ENCODE peak calls at places on chromosomes 6 and 20, in five cellular contexts. C is left ventricle myocardium inferior, N is stomach, M is colonic mucosa, K is HCT116. I is an unnamed sample. For H3K4me1, the result is how much of the 10 kb centered on the place peaks cover.

GRCh38 chr20:59751075-59751711 is 146.9 kb downstream of the PHACTR3 start:
- DNase-seq in M (peak), C (peak), N (peak), K (peak), I (peak)

GRCh38 chr6:12232821-12233220 is 57.3 kb upstream of the EDN1 start:
- DNase-seq in K (no peak), M (no peak), N (no peak), C (no peak), I (no peak)

GRCh38 chr20:48815537-48815936 is 12.3 kb downstream of the PREX1 start:
- DNase-seq in K (no peak), N (no peak), M (no peak), C (no peak), I (no peak)

GRCh38 chr20:10670521-10671220 is 3.1 kb downstream of the JAG1 start:
- DNase-seq in N (no peak), C (no peak), K (no peak), M (no peak), I (no peak)

GRCh38 chr20:61178431-61179080 is 73.5 kb upstream of the CDH4 start:
- DNase-seq in C (no peak), N (no peak), M (peak), K (no peak), I (no peak)

GRCh38 chr20:1860446-1860845 is 34.8 kb upstream of the SIRPA start:
- DNase-seq in C (no peak), K (no peak), N (no peak), M (no peak), I (peak)

GRCh38 chr6:135141728-135142127 is 39.4 kb upstream of the MYB start:
- DNase-seq in C (no peak), K (no peak), N (no peak), M (no peak), I (no peak)

GRCh38 chr6:147058786-147059434 is 145.3 kb upstream of the STXBP5 start:
- DNase-seq in N (no peak), M (no peak), C (no peak), K (no peak), I (peak)

GRCh38 chr20:41623625-41624024 is 5.4 kb upstream of the CHD6 start:
- DNase-seq in M (no peak), C (no peak), N (no peak), K (no peak), I (no peak)

GRCh38 chr20:58086763-58087566 is 141.5 kb downstream of the ANKRD60 start:
- DNase-seq in K (peak), M (peak), N (no peak), C (no peak), I (peak)

GRCh38 chr6:111870054-111870750 is 3.0 kb downstream of the FYN start:
- DNase-seq in K (no peak), N (no peak), M (no peak), C (no peak), I (no peak)

GRCh38 chr20:63656451-63656850 is 1.7 kb upstream of the RTEL1 start:
- DNase-seq in N (no peak), C (no peak), K (no peak), M (no peak), I (no peak)

GRCh38 chr6:16759646-16760535 is 1.4 kb downstream of the ATXN1 start:
- DNase-seq in C (peak), N (peak), K (no peak), M (peak), I (peak)

GRCh38 chr6:35425284-35425683 is 26.9 kb upstream of the FANCE start:
- DNase-seq in M (no peak), C (no peak), N (no peak), K (no peak), I (peak)

GRCh38 chr20:3163099-3164042 is 3.7 kb upstream of the FASTKD5 start:
- DNase-seq in M (no peak), C (no peak), K (no peak), N (no peak), I (no peak)

GRCh38 chr6:137870286-137870685 is 3.2 kb downstream of the TNFAIP3 start:
- DNase-seq in C (no peak), K (no peak), N (no peak), M (no peak), I (no peak)

GRCh38 chr6:138162104-138162946 is 586 bp downstream of the ARFGEF3 start:
- DNase-seq in M (peak), K (no peak), C (no peak), N (peak), I (peak)

GRCh38 chr20:38764563-38765355 is 16.5 kb downstream of the ACTR5 start:
- DNase-seq in M (no peak), N (peak), K (peak), C (no peak), I (peak)

GRCh38 chr20:12291386-12291785 is 373.7 kb downstream of the BTBD3 start:
- DNase-seq in K (no peak), N (no peak), M (no peak), C (no peak), I (no peak)

GRCh38 chr6:4017847-4018193 is 61.1 kb downstream of the FAM217A start:
- DNase-seq in M (no peak), C (no peak), K (peak), N (no peak), I (peak)

GRCh38 chr6:45156075-45156474 is 172.1 kb upstream of the RUNX2 start:
- DNase-seq in K (no peak), N (no peak), M (no peak), C (no peak), I (no peak)

GRCh38 chr6:45478235-45478634 is 100.5 kb upstream of the SUPT3H start:
- DNase-seq in C (no peak), M (no peak), N (no peak), K (no peak), I (peak)

GRCh38 chr20:47876348-47877056 is 91.2 kb upstream of the SULF2 start:
- DNase-seq in C (no peak), K (no peak), M (no peak), N (no peak), I (no peak)

GRCh38 chr6:132227937-132228336 is 173.3 kb downstream of the MOXD1 start:
- DNase-seq in M (no peak), N (no peak), C (no peak), K (no peak), I (no peak)

GRCh38 chr6:26296857-26297648 is 67.9 kb upstream of the BTN3A2 start:
- DNase-seq in K (no peak), M (no peak), N (no peak), C (no peak), I (peak)

GRCh38 chr20:56506103-56506502 is 18.4 kb upstream of the FAM209A start:
- DNase-seq in K (no peak), N (no peak), M (no peak), C (no peak), I (no peak)

DNA sequence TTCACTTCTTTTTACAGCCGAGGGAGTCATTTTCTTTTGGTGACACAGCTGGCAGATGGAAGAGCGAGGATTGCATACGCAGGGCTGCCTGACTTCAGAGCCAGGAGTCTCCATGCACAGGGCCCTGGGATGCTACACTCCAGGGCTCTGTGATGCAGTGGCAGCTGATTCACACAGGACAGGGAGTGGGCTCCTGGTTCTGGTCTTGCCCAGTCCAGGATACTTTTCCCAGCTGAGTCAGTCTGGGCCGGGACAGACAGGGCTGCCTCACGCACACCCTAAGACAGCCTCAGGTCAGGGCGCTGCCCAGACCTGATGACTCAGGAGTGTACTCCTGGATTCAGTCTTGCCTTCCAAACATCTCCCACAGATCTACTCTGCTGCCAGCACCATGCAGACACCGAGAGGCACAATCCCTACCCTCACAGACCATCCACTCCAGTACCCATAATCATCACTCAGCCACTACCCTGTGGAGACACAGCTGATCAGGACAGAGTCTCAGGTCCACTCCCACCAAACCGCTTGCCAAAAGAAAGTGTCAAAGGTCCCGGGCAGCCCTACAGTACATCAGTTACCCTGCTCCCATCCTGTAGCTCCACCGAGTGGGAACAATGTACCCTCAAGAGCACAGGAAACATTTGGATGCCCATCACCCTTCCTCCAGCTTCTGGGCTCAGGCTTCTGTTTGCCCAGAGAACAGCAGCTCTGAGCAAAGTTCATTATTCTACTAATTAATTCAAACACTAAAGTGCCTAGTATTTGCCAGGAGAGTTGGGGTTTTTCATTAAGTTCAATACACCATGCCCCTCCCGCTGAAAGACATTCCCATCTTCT is 11.5 kb downstream of the SDC4 start:
- DNase-seq in N (peak), C (no peak), M (peak), K (no peak), I (peak)
- TF ChIP-seq CTCF in N (no peak), C (no peak), M (no peak), K (no peak), I (no peak)

GRCh38 chr6:33314943-33315752 is 1.3 kb upstream of the TAPBP start:
- DNase-seq in C (peak), N (peak), M (peak), K (no peak), I (peak)
- H3K4me3 ChIP-seq in C (peak), N (peak), M (peak), K (peak), I (peak)

DNA sequence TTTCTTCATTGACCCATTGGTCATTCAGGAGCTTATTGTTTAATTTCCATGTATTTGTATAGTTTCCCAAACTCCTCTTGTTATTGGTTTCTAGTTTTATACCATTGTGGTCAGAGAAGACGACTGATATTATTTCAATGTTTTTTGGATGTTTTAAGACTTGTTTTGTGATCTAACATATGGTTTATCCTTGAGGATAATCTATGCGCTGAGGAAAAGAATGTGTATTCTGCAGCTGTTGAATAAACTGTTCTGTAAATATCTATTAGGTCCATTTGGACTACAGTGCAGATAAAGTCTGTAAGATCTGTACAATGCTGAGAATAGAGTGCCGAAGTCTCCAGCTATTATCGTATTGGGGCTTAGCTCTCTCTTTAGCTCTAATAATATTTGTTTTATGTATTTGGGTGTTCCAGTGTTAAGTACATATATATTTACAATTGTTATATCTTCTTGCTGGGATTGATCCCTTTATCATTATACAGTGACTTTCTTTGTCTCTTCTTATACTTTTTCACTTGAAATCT is 223.3 kb upstream of the ZNF217 start:
- DNase-seq in C (no peak), N (no peak), M (no peak), K (no peak), I (no peak)
- H3K4me1 ChIP-seq in C (under half), N (under half), M (under half), K (under half), I (under half)

GRCh38 chr6:150600302-150601017 is 775 bp downstream of the PLEKHG1 start:
- DNase-seq in N (peak), M (peak), C (peak), K (peak), I (peak)
- TF ChIP-seq CTCF in N (peak), M (peak), C (peak), K (peak), I (peak)

DNA sequence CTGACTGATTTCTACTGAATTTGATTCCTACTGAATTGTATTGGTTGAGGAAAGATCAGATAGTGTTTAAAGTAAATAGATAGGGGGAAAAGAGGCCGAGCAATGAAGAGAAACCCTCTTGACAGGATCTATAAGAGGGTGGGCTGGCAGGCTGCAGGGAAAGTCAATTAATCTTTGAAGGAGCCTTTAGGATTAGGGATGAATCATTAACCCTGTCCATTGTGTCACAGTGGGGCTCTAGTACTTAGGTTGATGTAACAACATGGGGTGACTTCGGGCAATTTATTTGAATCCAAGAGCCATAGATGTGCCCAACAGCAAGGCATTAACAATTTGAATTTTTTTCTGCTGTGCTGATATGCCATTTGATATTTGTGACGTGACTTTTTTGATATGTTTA is 7.5 kb downstream of the RFX6 start:
- DNase-seq in K (no peak), M (no peak), N (no peak), C (no peak), I (no peak)
- H3K4me3 ChIP-seq in K (no peak), M (no peak), N (no peak), C (no peak), I (no peak)

GRCh38 chr20:5146302-5146653 is 19.5 kb downstream of the CDS2 start:
- DNase-seq in N (no peak), K (no peak), C (no peak), M (no peak), I (no peak)
- H3K4me1 ChIP-seq in N (under half), K (under half), C (half or more), M (under half), I (under half)

DNA sequence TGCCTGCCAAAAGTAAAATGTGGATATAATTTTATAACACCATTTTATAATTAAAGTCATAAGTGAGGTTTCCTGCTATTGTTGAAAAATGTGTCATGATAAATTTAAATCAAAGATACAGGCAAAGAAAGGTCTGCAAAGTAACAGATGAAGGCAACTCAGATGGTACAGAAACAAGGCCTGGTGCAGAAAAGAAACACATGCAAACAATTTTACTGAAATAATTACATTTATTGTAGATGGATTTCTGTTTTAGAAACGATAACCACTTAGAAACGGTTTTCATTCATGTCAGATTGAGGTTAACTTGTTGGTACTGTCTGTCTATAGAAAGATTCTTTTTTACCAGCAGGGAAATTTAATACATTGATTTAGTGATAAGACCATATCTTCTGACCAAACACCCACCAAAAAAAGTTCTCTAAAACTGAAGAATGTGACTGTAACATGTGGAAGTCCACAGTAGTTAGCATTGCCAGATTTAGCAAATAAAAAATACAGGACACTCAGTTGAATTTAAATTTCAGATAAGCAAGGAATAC is 105.5 kb upstream of the FERMT1 start:
- DNase-seq in M (no peak), K (no peak), N (no peak), C (no peak), I (no peak)
- TF ChIP-seq CTCF in M (no peak), K (no peak), N (no peak), C (no peak), I (no peak)

I was measured in PC-3.